ENCODE peak calls at places on chromosomes 2 and 18, in five cellular contexts. P is K562, B is HepG2, K is GM12878, J is H1. X is an unnamed sample.

GRCh38 chr2:204468689-204469429 is 76.4 kb upstream of the PARD3B start:
- DNase-seq in B (no peak), K (no peak), J (no peak), P (no peak), X (no peak)

GRCh38 chr2:219576505-219577388 is 4.6 kb downstream of the INHA start:
- DNase-seq in B (peak), K (no peak), P (peak), J (no peak), X (no peak)

GRCh38 chr2:201909348-201909747 is 103.0 kb downstream of the CDK15 start:
- DNase-seq in B (no peak), K (no peak), J (no peak), P (no peak), X (no peak)

GRCh38 chr18:54453996-54454395 is 96.3 kb downstream of the C18orf54 start:
- DNase-seq in J (no peak), B (no peak), K (no peak), P (no peak), X (no peak)

GRCh38 chr2:97936199-97936598 is 59.5 kb downstream of the TMEM131 start:
- DNase-seq in J (peak), K (no peak), B (peak), P (no peak), X (peak)

GRCh38 chr18:79458131-79458838 is 62.6 kb downstream of the NFATC1 start:
- DNase-seq in P (no peak), K (no peak), J (no peak), B (peak), X (peak)

GRCh38 chr18:48875942-48876511 is 74.7 kb downstream of the SMAD7 start:
- DNase-seq in K (no peak), B (peak), J (no peak), P (no peak), X (no peak)

GRCh38 chr2:1480671-1481076 is 67.4 kb downstream of the TPO start:
- DNase-seq in B (no peak), P (no peak), K (no peak), J (no peak), X (no peak)

GRCh38 chr2:207311316-207312005 is 145.7 kb upstream of the KLF7 start:
- DNase-seq in K (no peak), P (peak), J (no peak), B (peak), X (peak)

GRCh38 chr2:216445489-216445888 is 33.2 kb downstream of the SMARCAL1 start:
- DNase-seq in B (no peak), K (no peak), P (no peak), J (no peak), X (no peak)

GRCh38 chr2:182949052-182949451 is 82.6 kb upstream of the FRZB start:
- DNase-seq in P (peak), K (no peak), J (no peak), B (no peak), X (no peak)

GRCh38 chr2:54599914-54600313 is 123.5 kb upstream of the EML6 start:
- DNase-seq in P (peak), B (no peak), K (no peak), J (no peak), X (no peak)

GRCh38 chr18:27108842-27109241 is 76.3 kb downstream of the CHST9 start:
- DNase-seq in B (no peak), P (no peak), J (no peak), K (no peak), X (no peak)

GRCh38 chr2:200378652-200379290 is 72.3 kb downstream of the SPATS2L start:
- DNase-seq in B (no peak), P (no peak), J (no peak), K (no peak), X (no peak)

GRCh38 chr2:12261993-12262680 is 454.6 kb upstream of the TRIB2 start:
- DNase-seq in K (no peak), J (peak), B (no peak), P (no peak), X (no peak)

GRCh38 chr2:21220930-21221329 is 97.2 kb downstream of the TDRD15 start:
- DNase-seq in B (no peak), K (no peak), P (no peak), J (no peak), X (no peak)

GRCh38 chr2:105744909-105745853 is at the start of gene NCK2:
- DNase-seq in K (no peak), B (no peak), P (peak), J (no peak), X (no peak)

GRCh38 chr2:184765048-184765881 is 166.9 kb downstream of the ZNF804A start:
- DNase-seq in B (no peak), J (no peak), P (no peak), K (no peak), X (no peak)

GRCh38 chr2:217864960-217865359 is 137.8 kb downstream of the TNS1 start:
- DNase-seq in B (no peak), K (peak), P (no peak), J (no peak), X (no peak)

GRCh38 chr18:7561907-7562460 is 5.1 kb upstream of the PTPRM start:
- DNase-seq in K (no peak), J (no peak), B (no peak), P (no peak), X (no peak)

GRCh38 chr2:132448771-132449170 is 32.2 kb downstream of the GPR39 start:
- DNase-seq in K (no peak), J (no peak), B (no peak), P (no peak), X (no peak)

GRCh38 chr18:79400591-79401381 is 5.1 kb downstream of the NFATC1 start:
- DNase-seq in B (no peak), J (no peak), P (peak), K (peak), X (no peak)

GRCh38 chr18:42028232-42028832 is 73.3 kb downstream of the PIK3C3 start:
- DNase-seq in B (peak), K (no peak), P (peak), J (no peak), X (no peak)

GRCh38 chr2:132598536-132598935 is 71.5 kb downstream of the LYPD1 start:
- DNase-seq in J (no peak), K (no peak), B (no peak), P (no peak), X (no peak)

GRCh38 chr2:175030380-175031271 is 25.4 kb upstream of the CHN1 start:
- DNase-seq in P (peak), K (no peak), B (peak), J (peak), X (peak)

GRCh38 chr2:10451819-10452218 is 3.7 kb upstream of the ODC1 start:
- DNase-seq in P (no peak), K (no peak), B (no peak), J (no peak), X (no peak)

DNA sequence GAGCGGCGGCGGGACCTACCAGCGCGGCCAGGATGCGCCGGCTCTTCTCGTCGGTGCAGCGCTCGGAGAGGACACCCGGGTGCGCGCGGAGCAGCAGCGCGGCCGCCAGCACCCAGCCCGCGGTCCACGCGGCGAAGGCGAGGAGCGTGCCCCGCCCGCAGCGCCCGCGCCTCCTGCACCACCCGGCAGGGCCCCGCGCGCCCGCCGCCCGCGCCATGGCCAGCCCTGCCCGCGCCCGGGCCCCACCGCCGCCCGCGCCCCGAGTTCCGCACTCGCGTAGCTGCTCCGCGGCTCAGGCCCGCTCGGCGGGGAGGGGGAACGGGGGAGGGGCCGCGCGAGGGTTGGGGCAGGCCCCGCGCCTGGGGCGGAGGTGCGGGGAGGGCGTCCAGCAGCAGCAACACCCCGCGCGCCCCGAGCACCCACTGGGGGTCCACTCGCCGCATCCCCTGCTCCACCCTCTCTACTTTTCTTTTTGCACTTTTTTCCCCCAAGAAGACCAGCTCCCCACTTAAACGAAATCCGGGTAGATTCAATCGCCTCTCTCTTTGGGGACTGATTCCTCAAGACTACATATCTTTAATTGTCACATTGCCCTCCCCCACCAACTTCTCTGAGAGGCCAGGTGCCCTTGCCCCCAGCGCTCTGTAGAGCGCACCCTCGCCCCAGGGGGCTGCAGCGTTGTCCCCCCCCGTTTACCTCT is at the start of gene DIPK1C:
- DNase-seq in J (no peak), B (no peak), K (no peak), P (no peak), X (no peak)
- TF ChIP-seq YY1 in J (no peak), B (no peak), K (no peak), P (no peak), X (no peak)

GRCh38 chr2:209666296-209666695 is 105.3 kb upstream of the UNC80 start:
- DNase-seq in K (no peak), B (no peak), P (no peak), J (no peak), X (no peak)

GRCh38 chr2:209662091-209662490 is 109.5 kb upstream of the UNC80 start:
- DNase-seq in K (no peak), J (no peak), B (no peak), P (no peak), X (no peak)

GRCh38 chr2:209663666-209664065 is 108.0 kb upstream of the UNC80 start:
- DNase-seq in K (no peak), B (no peak), P (no peak), J (no peak), X (no peak)

GRCh38 chr2:209661286-209661685 is 110.3 kb upstream of the UNC80 start:
- DNase-seq in P (no peak), B (no peak), K (no peak), J (no peak), X (no peak)

GRCh38 chr2:209663149-209663548 is 108.5 kb upstream of the UNC80 start:
- DNase-seq in K (no peak), J (no peak), B (no peak), P (no peak), X (no peak)
- TF ChIP-seq SRF in K (no peak), J (no peak), B (no peak), P (no peak), X (no peak)

GRCh38 chr2:239910851-239911629 is 114.1 kb downstream of the NDUFA10 start:
- DNase-seq in K (no peak), J (no peak), B (no peak), P (no peak), X (no peak)
- TF ChIP-seq YY1 in K (no peak), J (no peak), B (no peak), P (no peak), X (no peak)

DNA sequence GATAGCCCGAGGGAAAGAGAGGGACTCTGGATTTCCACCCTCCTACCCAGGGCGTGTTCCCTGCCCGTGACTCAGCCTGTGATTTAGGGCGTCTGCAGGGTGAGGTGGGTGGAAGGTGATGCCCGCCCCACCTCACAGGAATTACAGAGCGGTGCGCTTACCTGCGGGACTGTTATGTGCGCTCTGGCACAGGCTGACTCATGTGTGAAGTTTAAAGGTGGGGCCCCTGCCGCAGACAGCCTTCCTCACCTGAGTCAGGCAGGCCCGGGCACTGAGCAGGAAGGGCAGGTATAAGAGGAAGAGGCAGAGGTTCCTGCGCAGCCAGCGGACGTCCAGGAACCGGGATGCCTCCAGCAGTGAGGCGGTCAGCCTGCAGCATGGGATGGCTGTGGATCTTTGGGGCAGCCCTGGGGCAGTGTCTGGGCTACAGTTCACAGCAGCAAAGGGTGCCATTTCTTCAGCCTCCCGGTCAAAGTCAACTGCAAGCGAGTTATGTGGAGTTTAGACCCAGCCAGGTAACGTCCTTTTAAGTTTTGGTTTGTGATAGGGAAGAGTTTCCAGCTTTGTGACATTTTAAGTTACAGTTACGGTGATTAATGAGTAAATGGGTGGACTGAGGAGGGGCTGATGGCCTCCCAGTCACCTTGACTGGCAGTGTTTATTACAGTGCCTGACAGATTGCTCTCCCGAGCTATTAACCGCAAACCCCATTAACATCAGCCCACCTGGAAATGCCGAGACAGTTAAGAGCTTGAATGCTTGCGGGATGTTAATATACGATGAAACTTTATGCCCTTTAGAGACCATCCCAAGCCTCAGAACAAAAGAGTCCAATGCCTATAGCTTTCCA is 141.6 kb upstream of the TTC39C start:
- DNase-seq in B (no peak), P (no peak), K (no peak), J (no peak), X (peak)
- TF ChIP-seq SRF in B (no peak), P (no peak), K (no peak), J (no peak), X (peak)

DNA sequence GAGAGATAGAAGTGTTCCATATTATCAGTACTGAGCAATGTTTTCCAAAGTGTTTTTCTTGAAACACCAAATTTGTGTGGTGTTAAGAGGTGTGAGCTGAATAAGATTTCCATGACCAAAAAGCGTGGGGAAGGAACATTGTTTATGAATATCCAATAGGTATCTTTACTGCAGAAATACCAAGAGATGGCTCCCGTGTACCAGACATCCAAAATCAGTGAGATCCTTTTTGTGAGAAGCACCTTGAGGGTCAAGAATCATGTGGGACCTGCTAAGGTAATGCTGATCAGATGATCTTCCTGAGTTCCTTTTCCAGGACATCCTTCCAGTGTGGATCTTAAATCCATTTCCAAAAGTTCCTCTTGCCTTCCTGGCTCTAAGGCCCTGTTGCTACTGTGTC is 246.0 kb downstream of the MYO3B start:
- DNase-seq in K (no peak), B (no peak), P (no peak), J (no peak), X (no peak)
- TF ChIP-seq YY1 in K (no peak), B (no peak), P (no peak), J (no peak), X (no peak)